ENCODE peak calls at places on chromosome 6, in seven cellular contexts. Y is astrocyte of the spinal cord; L is astrocyte of the cerebellum; N is EH; F is activated naive CD4-positive, alpha-beta T cell; Z is CD8-positive, alpha-beta T cell; S is GM04504. M is an unnamed sample.

GRCh38 chr6:11437824-11438459 is 99.6 kb upstream of the TMEM170B start:
- DNase-seq in Z (no peak), S (no peak), L (no peak), N (peak; percentile 83), F (no peak), Y (no peak), M (no peak)

GRCh38 chr6:7561153-7561964 is 19.9 kb downstream of the DSP start:
- DNase-seq in Y (no peak), N (no peak), L (no peak), S (no peak), F (no peak), Z (no peak), M (no peak)

GRCh38 chr6:25042599-25042936 is 106.8 kb upstream of the RIPOR2 start:
- DNase-seq in N (no peak), Z (no peak), L (no peak), S (no peak), Y (no peak), F (no peak), M (no peak)

GRCh38 chr6:68677119-68677518 is 42.0 kb downstream of the ADGRB3 start:
- DNase-seq in F (no peak), Y (no peak), N (no peak), S (no peak), Z (no peak), L (no peak), M (no peak)

GRCh38 chr6:101490857-101491256 is 97.3 kb downstream of the GRIK2 start:
- DNase-seq in Y (no peak), N (peak; percentile 21), L (no peak), S (no peak), Z (no peak), F (no peak), M (no peak)

GRCh38 chr6:38715016-38715809 is at the start of gene DNAH8:
- DNase-seq in F (no peak), L (no peak), Y (no peak), S (no peak), N (peak; percentile 8), Z (no peak), M (no peak)

GRCh38 chr6:24935753-24936152 is at the start of gene RIPOR2:
- DNase-seq in F (peak; percentile 61), L (no peak), Y (no peak), Z (peak; percentile 53), N (no peak), S (no peak), M (no peak)

GRCh38 chr6:56759521-56759920 is 116.8 kb upstream of the DST start:
- DNase-seq in N (no peak), S (no peak), F (no peak), L (no peak), Y (no peak), Z (no peak), M (no peak)

GRCh38 chr6:85077098-85077497 is 312.7 kb upstream of the TBX18 start:
- DNase-seq in L (no peak), F (no peak), Y (no peak), N (no peak), S (no peak), Z (no peak), M (no peak)

GRCh38 chr6:124073820-124074587 is 270.3 kb downstream of the NKAIN2 start:
- DNase-seq in S (no peak), L (no peak), N (no peak), F (no peak), Z (no peak), Y (no peak), M (no peak)

GRCh38 chr6:30007132-30007764 is 53.8 kb upstream of the POLR1H start:
- DNase-seq in F (no peak), S (no peak), L (no peak), Y (no peak), N (no peak), Z (no peak), M (no peak)

GRCh38 chr6:124823240-124824105 is 138.8 kb upstream of the RNF217 start:
- DNase-seq in Z (no peak), L (no peak), Y (peak; percentile 15), N (no peak), F (no peak), S (no peak), M (no peak)

GRCh38 chr6:139251377-139252017 is 40.3 kb downstream of the TXLNB start:
- DNase-seq in N (no peak), S (no peak), Y (no peak), L (no peak), F (no peak), Z (no peak), M (no peak)

GRCh38 chr6:116385462-116385807 is 14.7 kb downstream of the DSE start:
- DNase-seq in Y (peak; percentile 78), F (no peak), Z (no peak), S (no peak), N (peak; percentile 80), L (no peak), M (no peak)

M was measured in AG09319.